ENCODE peak calls at places on chromosomes 2 and 18, in ten cellular contexts. Y is bronchial epithelial cell; I is CD4-positive, alpha-beta T cell; B is coronary artery; C is PC-3; D is upper lobe of left lung; A is GM13976; J is IMR-90; Q is Panc1; N is A549. T is an unnamed sample.

GRCh38 chr2:104856086-104856972 is 2.4 kb downstream of the POU3F3 start:
- DNase-seq in Y (no peak), I (no peak), B (no peak), C (no peak), D (peak), A (no peak), J (no peak), Q (no peak), N (no peak), T (no peak)

GRCh38 chr18:13423352-13423751 is 204.8 kb downstream of the LDLRAD4 start:
- DNase-seq in Y (no peak), I (no peak), B (no peak), C (no peak), D (no peak), A (no peak), J (no peak), Q (no peak), N (no peak), T (no peak)

GRCh38 chr2:2830576-2830975 is 499.5 kb upstream of the MYT1L start:
- DNase-seq in Y (no peak), I (no peak), B (peak), C (no peak), D (no peak), A (no peak), J (no peak), Q (no peak), N (no peak), T (no peak)

GRCh38 chr2:182824056-182824758 is 42.2 kb downstream of the FRZB start:
- DNase-seq in Y (no peak), I (no peak), B (no peak), C (no peak), D (no peak), A (no peak), J (no peak), Q (no peak), N (no peak), T (no peak)

GRCh38 chr2:217878865-217879595 is 123.8 kb downstream of the TNS1 start:
- DNase-seq in Y (no peak), I (no peak), B (no peak), C (no peak), D (no peak), A (no peak), J (no peak), Q (no peak), N (no peak), T (no peak)

GRCh38 chr2:159922563-159922962 is 124.6 kb upstream of the CD302 start:
- DNase-seq in Y (peak), I (no peak), B (no peak), C (peak), D (no peak), A (peak), J (no peak), Q (no peak), N (no peak), T (no peak)

GRCh38 chr2:54673501-54673998 is 49.9 kb upstream of the EML6 start:
- DNase-seq in Y (peak), I (no peak), B (peak), C (no peak), D (peak), A (peak), J (no peak), Q (no peak), N (no peak), T (no peak)

GRCh38 chr2:101751276-101751675 is 53.8 kb downstream of the MAP4K4 start:
- DNase-seq in Y (no peak), I (no peak), B (no peak), C (no peak), D (no peak), A (no peak), J (no peak), Q (no peak), N (no peak), T (no peak)

GRCh38 chr18:48488388-48488850 is 50.4 kb upstream of the CTIF start:
- DNase-seq in Y (peak), I (no peak), B (peak), C (peak), D (no peak), A (no peak), J (peak), Q (peak), N (peak), T (no peak)

GRCh38 chr18:23114171-23114881 is 21.0 kb upstream of the CABLES1 start:
- DNase-seq in Y (no peak), I (no peak), B (no peak), C (no peak), D (no peak), A (no peak), J (peak), Q (no peak), N (no peak), T (no peak)

GRCh38 chr2:212145111-212145510 is 393.5 kb downstream of the ERBB4 start:
- DNase-seq in Y (peak), I (no peak), B (no peak), C (peak), D (no peak), A (no peak), J (peak), Q (no peak), N (no peak), T (no peak)

GRCh38 chr18:40937386-40937785 is 1017.6 kb upstream of the PIK3C3 start:
- DNase-seq in Y (peak), I (no peak), B (no peak), C (no peak), D (no peak), A (no peak), J (peak), Q (no peak), N (no peak), T (no peak)

GRCh38 chr2:172342056-172342455 is 85.3 kb upstream of the ITGA6 start:
- DNase-seq in Y (no peak), I (no peak), B (no peak), C (no peak), D (no peak), A (no peak), J (no peak), Q (no peak), N (no peak), T (no peak)

GRCh38 chr18:8562914-8563313 is 46.3 kb upstream of the RAB12 start:
- DNase-seq in Y (no peak), I (no peak), B (no peak), C (no peak), D (no peak), A (no peak), J (no peak), Q (no peak), N (no peak), T (no peak)

GRCh38 chr2:144708641-144709040 is 188.7 kb upstream of the ZEB2 start:
- DNase-seq in Y (no peak), I (no peak), B (no peak), C (no peak), D (no peak), A (no peak), J (no peak), Q (no peak), N (no peak), T (no peak)

GRCh38 chr2:193303464-193303863 is 1108.7 kb upstream of the TMEFF2 start:
- DNase-seq in Y (peak), I (no peak), B (no peak), C (peak), D (no peak), A (no peak), J (no peak), Q (no peak), N (no peak), T (no peak)

GRCh38 chr2:8679827-8680731 is 1.8 kb upstream of the ID2 start:
- DNase-seq in Y (no peak), I (no peak), B (peak), C (peak), D (no peak), A (no peak), J (peak), Q (no peak), N (peak), T (no peak)

GRCh38 chr2:195658541-195658890 is 1.5 kb downstream of the SLC39A10 start:
- DNase-seq in Y (peak), I (no peak), B (no peak), C (peak), D (no peak), A (no peak), J (peak), Q (peak), N (peak), T (no peak)

GRCh38 chr2:232927793-232928563 is 57.9 kb downstream of the SNORC start:
- DNase-seq in Y (no peak), I (no peak), B (no peak), C (peak), D (peak), A (peak), J (no peak), Q (no peak), N (peak), T (no peak)

GRCh38 chr18:21703241-21703820 is 1.2 kb downstream of the ABHD3 start:
- DNase-seq in Y (peak), I (peak), B (no peak), C (peak), D (no peak), A (peak), J (peak), Q (no peak), N (peak), T (no peak)

GRCh38 chr2:85695691-85696668 is 1.8 kb downstream of the GNLY start:
- DNase-seq in Y (no peak), I (no peak), B (no peak), C (no peak), D (peak), A (no peak), J (no peak), Q (no peak), N (no peak), T (peak)

GRCh38 chr2:154762638-154763037 is 64.1 kb downstream of the KCNJ3 start:
- DNase-seq in Y (no peak), I (no peak), B (no peak), C (no peak), D (no peak), A (no peak), J (no peak), Q (no peak), N (no peak), T (no peak)

GRCh38 chr2:164677733-164678132 is 56.5 kb upstream of the GRB14 start:
- DNase-seq in Y (no peak), I (no peak), B (no peak), C (no peak), D (no peak), A (no peak), J (no peak), Q (no peak), N (no peak), T (no peak)

GRCh38 chr18:58947136-58947732 is 82.6 kb downstream of the ZNF532 start:
- DNase-seq in Y (no peak), I (no peak), B (no peak), C (no peak), D (no peak), A (no peak), J (no peak), Q (no peak), N (no peak), T (no peak)

GRCh38 chr2:240507778-240508251 is 50.0 kb downstream of the ANKMY1 start:
- DNase-seq in Y (no peak), I (no peak), B (peak), C (no peak), D (no peak), A (no peak), J (no peak), Q (no peak), N (no peak), T (no peak)

GRCh38 chr18:52903858-52904257 is 563.9 kb downstream of the DCC start:
- DNase-seq in Y (peak), I (no peak), B (no peak), C (peak), D (no peak), A (no peak), J (no peak), Q (no peak), N (peak), T (no peak)

GRCh38 chr2:16167471-16168426 is 227.4 kb downstream of the MYCN start:
- DNase-seq in Y (no peak), I (no peak), B (peak), C (no peak), D (no peak), A (no peak), J (no peak), Q (no peak), N (no peak), T (peak)

GRCh38 chr2:120564213-120565094 is 171.2 kb upstream of the GLI2 start:
- DNase-seq in Y (peak), I (no peak), B (no peak), C (no peak), D (peak), A (no peak), J (no peak), Q (no peak), N (no peak), T (no peak)

GRCh38 chr2:20614201-20615045 is 36.5 kb downstream of the HS1BP3 start:
- DNase-seq in Y (no peak), I (no peak), B (peak), C (peak), D (no peak), A (no peak), J (no peak), Q (no peak), N (no peak), T (no peak)

GRCh38 chr2:111671426-111672150 is 212.4 kb downstream of the ANAPC1 start:
- DNase-seq in Y (peak), I (no peak), B (peak), C (no peak), D (no peak), A (no peak), J (no peak), Q (no peak), N (no peak), T (no peak)

GRCh38 chr2:27303093-27304025 is 4.9 kb downstream of the UCN start:
- DNase-seq in Y (peak), I (no peak), B (no peak), C (peak), D (no peak), A (peak), J (peak), Q (no peak), N (peak), T (no peak)
- TF ChIP-seq CTCF in Y (peak), I (peak), B (peak), C (peak), D (peak), A (peak), J (peak), Q (peak), N (peak), T (peak)

DNA sequence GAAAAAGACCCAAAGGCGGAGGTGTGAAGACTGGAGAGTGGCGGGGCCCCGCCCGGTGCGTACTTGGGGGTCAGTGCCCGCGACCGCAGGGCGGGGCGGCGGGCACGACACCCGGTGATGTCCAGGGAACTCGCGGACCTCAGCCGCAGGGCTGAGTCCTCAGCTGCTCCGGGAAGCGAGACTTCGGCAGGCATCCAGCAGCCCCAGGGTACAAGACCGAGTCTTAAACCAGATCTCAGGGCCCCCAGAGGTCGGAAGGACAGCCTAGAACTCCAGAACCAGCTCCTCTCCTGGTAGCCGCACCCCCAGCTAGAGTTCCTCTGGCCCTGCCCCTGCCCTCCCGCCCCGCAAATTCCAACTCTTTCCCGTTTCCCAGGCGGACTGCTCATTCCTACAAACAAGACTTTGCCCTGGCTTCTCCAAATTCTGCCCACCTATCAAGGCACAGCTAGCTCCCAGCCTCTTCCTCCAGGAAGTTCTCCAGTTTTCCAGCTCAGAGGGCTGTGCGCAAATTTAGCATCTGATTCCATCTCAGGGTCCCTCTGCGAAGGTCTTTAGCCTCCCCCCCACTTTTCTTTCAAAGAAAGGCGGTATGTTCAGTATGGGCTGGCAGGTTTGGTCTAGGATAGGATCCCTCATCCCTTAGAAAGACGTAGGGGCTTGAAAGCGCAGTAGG is 26.0 kb upstream of the NOTO start:
- DNase-seq in Y (no peak), I (no peak), B (no peak), C (no peak), D (no peak), A (no peak), J (no peak), Q (no peak), N (no peak), T (no peak)
- TF ChIP-seq CTCF in Y (no peak), I (no peak), B (no peak), C (no peak), D (no peak), A (no peak), J (no peak), Q (no peak), N (no peak), T (no peak)

GRCh38 chr2:57616157-57616556 is 430.4 kb upstream of the VRK2 start:
- DNase-seq in Y (no peak), I (no peak), B (no peak), C (no peak), D (no peak), A (no peak), J (no peak), Q (no peak), N (no peak), T (no peak)

GRCh38 chr2:57617327-57617726 is 429.3 kb upstream of the VRK2 start:
- DNase-seq in Y (no peak), I (no peak), B (no peak), C (no peak), D (no peak), A (no peak), J (no peak), Q (no peak), N (no peak), T (no peak)

DNA sequence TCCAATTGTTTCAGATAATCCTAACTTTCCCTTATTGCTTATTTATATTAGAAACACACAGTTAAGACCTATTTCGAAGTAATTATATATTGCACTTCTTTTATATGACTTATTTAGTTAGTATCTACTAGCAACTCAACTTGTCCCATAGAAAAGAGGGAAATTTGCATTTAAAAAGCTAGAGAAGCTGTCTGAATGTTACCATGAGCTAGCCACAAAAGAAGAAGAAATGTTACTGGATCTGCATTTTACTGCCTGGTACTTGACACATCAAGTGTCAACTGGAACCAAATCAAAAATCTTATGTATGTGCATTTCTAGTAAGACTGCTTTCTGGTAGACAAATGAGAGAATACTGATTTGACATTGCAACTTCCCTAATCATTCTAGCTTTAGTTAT is 424.6 kb upstream of the VRK2 start:
- DNase-seq in Y (no peak), I (no peak), B (no peak), C (no peak), D (no peak), A (no peak), J (no peak), Q (no peak), N (no peak), T (no peak)
- TF ChIP-seq CTCF in Y (no peak), I (no peak), B (no peak), C (no peak), D (no peak), A (no peak), J (no peak), Q (no peak), N (no peak), T (no peak)

DNA sequence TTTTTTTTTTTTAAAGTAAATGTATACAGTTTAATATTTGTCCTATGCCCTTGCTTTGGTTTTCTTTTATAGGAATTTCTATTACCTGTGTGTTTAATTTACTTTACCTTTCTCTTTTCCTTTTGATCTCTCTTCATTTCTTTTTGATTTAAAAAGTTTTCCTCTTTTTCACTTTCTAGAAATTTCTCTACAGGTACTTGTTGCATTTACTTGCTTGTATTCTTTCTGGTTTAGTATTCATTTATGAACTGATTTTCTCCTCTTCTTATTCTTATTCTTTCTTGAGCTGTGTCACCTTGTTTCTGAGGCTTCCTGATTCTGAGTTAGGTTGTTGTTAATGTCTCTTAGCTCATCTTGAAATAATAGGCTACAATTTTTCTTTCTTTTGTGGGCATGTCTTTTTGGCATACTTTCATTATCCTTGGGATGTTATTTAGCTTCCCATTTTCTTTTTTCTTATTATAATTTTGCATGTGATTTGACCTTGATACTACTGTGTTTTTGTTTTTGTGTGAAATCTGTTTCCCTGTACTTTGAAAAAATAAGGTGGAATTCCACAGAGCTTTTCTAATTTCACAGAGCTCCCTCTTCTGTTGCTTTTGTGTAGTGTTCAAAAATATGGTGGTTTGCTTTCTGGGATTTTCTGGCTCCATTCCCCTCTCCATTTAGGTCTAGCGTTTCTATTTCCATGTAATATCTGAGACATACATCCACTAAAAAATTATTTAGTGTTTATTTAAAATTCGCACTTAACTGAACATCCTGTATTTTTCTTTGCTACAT is 25.5 kb upstream of the ALMS1 start:
- DNase-seq in Y (peak), I (no peak), B (no peak), C (peak), D (no peak), A (no peak), J (no peak), Q (no peak), N (peak), T (no peak)
- TF ChIP-seq CTCF in Y (peak), I (no peak), B (no peak), C (peak), D (no peak), A (no peak), J (peak), Q (peak), N (peak), T (peak)

GRCh38 chr18:75128911-75129716 is 79.8 kb downstream of the PTGR3 start:
- DNase-seq in Y (no peak), I (no peak), B (peak), C (no peak), D (no peak), A (no peak), J (no peak), Q (no peak), N (no peak), T (no peak)

GRCh38 chr18:75129717-75130477 is 79.0 kb downstream of the PTGR3 start:
- DNase-seq in Y (no peak), I (no peak), B (no peak), C (no peak), D (peak), A (no peak), J (no peak), Q (no peak), N (no peak), T (no peak)

GRCh38 chr18:75131455-75132000 is 77.4 kb downstream of the PTGR3 start:
- DNase-seq in Y (no peak), I (no peak), B (peak), C (no peak), D (no peak), A (no peak), J (no peak), Q (no peak), N (no peak), T (no peak)

GRCh38 chr18:75132068-75132467 is 76.9 kb downstream of the PTGR3 start:
- DNase-seq in Y (no peak), I (no peak), B (peak), C (no peak), D (no peak), A (no peak), J (no peak), Q (no peak), N (no peak), T (no peak)

GRCh38 chr18:75130591-75131274 is 78.2 kb downstream of the PTGR3 start:
- DNase-seq in Y (no peak), I (no peak), B (peak), C (peak), D (peak), A (no peak), J (peak), Q (no peak), N (no peak), T (no peak)
- TF ChIP-seq CTCF in Y (no peak), I (no peak), B (no peak), C (peak), D (no peak), A (no peak), J (peak), Q (no peak), N (no peak), T (no peak)